ENCODE peak calls at places on chromosome 19, in ten cellular contexts. One of them, this sample, is unnamed.

GRCh38 chr19:30419581-30420180 is 47.5 kb downstream of the ZNF536 start:
- DNase-seq in upper lobe of right lung: no peak
- DNase-seq in lower leg skin: peak
- DNase-seq in adrenal gland: peak
- DNase-seq in cardiac fibroblast: no peak
- DNase-seq in endothelial cell of umbilical vein: no peak
- DNase-seq in A673: no peak
- DNase-seq in fibroblast of pulmonary artery: no peak
- DNase-seq in tibial nerve: no peak
- DNase-seq in choroid plexus epithelial cell: no peak
- DNase-seq in this sample: no peak

GRCh38 chr19:35714601-35715354 is 3.0 kb upstream of the KMT2B start:
- DNase-seq in upper lobe of right lung: no peak
- DNase-seq in lower leg skin: no peak
- DNase-seq in adrenal gland: no peak
- DNase-seq in cardiac fibroblast: no peak
- DNase-seq in endothelial cell of umbilical vein: no peak
- DNase-seq in A673: no peak
- DNase-seq in fibroblast of pulmonary artery: no peak
- DNase-seq in tibial nerve: no peak
- DNase-seq in choroid plexus epithelial cell: no peak
- DNase-seq in this sample: no peak

GRCh38 chr19:54551950-54552912 is 21.4 kb upstream of the LILRA2 start:
- DNase-seq in upper lobe of right lung: peak
- DNase-seq in lower leg skin: peak
- DNase-seq in adrenal gland: peak
- DNase-seq in cardiac fibroblast: no peak
- DNase-seq in endothelial cell of umbilical vein: no peak
- DNase-seq in A673: no peak
- DNase-seq in fibroblast of pulmonary artery: no peak
- DNase-seq in tibial nerve: peak
- DNase-seq in choroid plexus epithelial cell: no peak
- DNase-seq in this sample: no peak

GRCh38 chr19:56252699-56253422 is 19.7 kb upstream of the EDDM13 start:
- DNase-seq in upper lobe of right lung: peak
- DNase-seq in lower leg skin: peak
- DNase-seq in adrenal gland: peak
- DNase-seq in cardiac fibroblast: peak
- DNase-seq in endothelial cell of umbilical vein: peak
- DNase-seq in A673: peak
- DNase-seq in fibroblast of pulmonary artery: peak
- DNase-seq in tibial nerve: peak
- DNase-seq in choroid plexus epithelial cell: peak
- DNase-seq in this sample: peak

GRCh38 chr19:3062165-3063105 is at the start of gene TLE5:
- DNase-seq in upper lobe of right lung: peak
- DNase-seq in lower leg skin: peak
- DNase-seq in adrenal gland: peak
- DNase-seq in cardiac fibroblast: peak
- DNase-seq in endothelial cell of umbilical vein: peak
- DNase-seq in A673: peak
- DNase-seq in fibroblast of pulmonary artery: peak
- DNase-seq in tibial nerve: no peak
- DNase-seq in choroid plexus epithelial cell: peak
- DNase-seq in this sample: no peak

GRCh38 chr19:39512964-39513363 is 2.0 kb upstream of the SELENOV start:
- DNase-seq in upper lobe of right lung: no peak
- DNase-seq in lower leg skin: no peak
- DNase-seq in adrenal gland: no peak
- DNase-seq in cardiac fibroblast: no peak
- DNase-seq in endothelial cell of umbilical vein: no peak
- DNase-seq in A673: no peak
- DNase-seq in fibroblast of pulmonary artery: no peak
- DNase-seq in tibial nerve: no peak
- DNase-seq in choroid plexus epithelial cell: no peak
- DNase-seq in this sample: no peak

GRCh38 chr19:46639356-46640061 is 3.5 kb upstream of the GNG8 start:
- DNase-seq in upper lobe of right lung: peak
- DNase-seq in lower leg skin: no peak
- DNase-seq in adrenal gland: peak
- DNase-seq in cardiac fibroblast: peak
- DNase-seq in endothelial cell of umbilical vein: no peak
- DNase-seq in A673: peak
- DNase-seq in fibroblast of pulmonary artery: peak
- DNase-seq in tibial nerve: no peak
- DNase-seq in choroid plexus epithelial cell: peak
- DNase-seq in this sample: no peak

GRCh38 chr19:38726761-38727301 is 17.4 kb downstream of the CAPN12 start:
- DNase-seq in upper lobe of right lung: no peak
- DNase-seq in lower leg skin: no peak
- DNase-seq in adrenal gland: no peak
- DNase-seq in cardiac fibroblast: no peak
- DNase-seq in endothelial cell of umbilical vein: no peak
- DNase-seq in A673: no peak
- DNase-seq in fibroblast of pulmonary artery: no peak
- DNase-seq in tibial nerve: no peak
- DNase-seq in choroid plexus epithelial cell: no peak
- DNase-seq in this sample: no peak

GRCh38 chr19:30070198-30070969 is 128.3 kb downstream of the URI1 start:
- DNase-seq in upper lobe of right lung: peak
- DNase-seq in lower leg skin: peak
- DNase-seq in adrenal gland: no peak
- DNase-seq in cardiac fibroblast: no peak
- DNase-seq in endothelial cell of umbilical vein: no peak
- DNase-seq in A673: no peak
- DNase-seq in fibroblast of pulmonary artery: no peak
- DNase-seq in tibial nerve: no peak
- DNase-seq in choroid plexus epithelial cell: no peak
- DNase-seq in this sample: no peak

GRCh38 chr19:38032951-38033350 is 125.9 kb downstream of the SIPA1L3 start:
- DNase-seq in upper lobe of right lung: no peak
- DNase-seq in lower leg skin: no peak
- DNase-seq in adrenal gland: peak
- DNase-seq in cardiac fibroblast: peak
- DNase-seq in endothelial cell of umbilical vein: no peak
- DNase-seq in A673: no peak
- DNase-seq in fibroblast of pulmonary artery: peak
- DNase-seq in tibial nerve: no peak
- DNase-seq in choroid plexus epithelial cell: peak
- DNase-seq in this sample: no peak

GRCh38 chr19:6066661-6067646 is 43.3 kb downstream of the RFX2 start:
- DNase-seq in upper lobe of right lung: peak
- DNase-seq in lower leg skin: peak
- DNase-seq in adrenal gland: peak
- DNase-seq in cardiac fibroblast: peak
- DNase-seq in endothelial cell of umbilical vein: peak
- DNase-seq in A673: peak
- DNase-seq in fibroblast of pulmonary artery: peak
- DNase-seq in tibial nerve: peak
- DNase-seq in choroid plexus epithelial cell: peak
- DNase-seq in this sample: peak

GRCh38 chr19:7288131-7288530 is 6.1 kb downstream of the INSR start:
- DNase-seq in upper lobe of right lung: no peak
- DNase-seq in lower leg skin: no peak
- DNase-seq in adrenal gland: no peak
- DNase-seq in cardiac fibroblast: no peak
- DNase-seq in endothelial cell of umbilical vein: no peak
- DNase-seq in A673: no peak
- DNase-seq in fibroblast of pulmonary artery: no peak
- DNase-seq in tibial nerve: no peak
- DNase-seq in choroid plexus epithelial cell: no peak
- DNase-seq in this sample: no peak

GRCh38 chr19:23971598-23971997 is 56.9 kb downstream of the ZNF726 start:
- DNase-seq in upper lobe of right lung: no peak
- DNase-seq in lower leg skin: no peak
- DNase-seq in adrenal gland: no peak
- DNase-seq in cardiac fibroblast: no peak
- DNase-seq in endothelial cell of umbilical vein: no peak
- DNase-seq in A673: no peak
- DNase-seq in fibroblast of pulmonary artery: no peak
- DNase-seq in tibial nerve: no peak
- DNase-seq in choroid plexus epithelial cell: no peak
- DNase-seq in this sample: no peak

GRCh38 chr19:19485998-19486290 is 29.4 kb downstream of the TSSK6 start:
- DNase-seq in upper lobe of right lung: no peak
- DNase-seq in lower leg skin: no peak
- DNase-seq in adrenal gland: no peak
- DNase-seq in cardiac fibroblast: no peak
- DNase-seq in endothelial cell of umbilical vein: no peak
- DNase-seq in A673: no peak
- DNase-seq in fibroblast of pulmonary artery: no peak
- DNase-seq in tibial nerve: no peak
- DNase-seq in choroid plexus epithelial cell: no peak
- DNase-seq in this sample: no peak

GRCh38 chr19:19486343-19487076 is 28.8 kb downstream of the TSSK6 start:
- DNase-seq in upper lobe of right lung: no peak
- DNase-seq in lower leg skin: no peak
- DNase-seq in adrenal gland: no peak
- DNase-seq in cardiac fibroblast: no peak
- DNase-seq in endothelial cell of umbilical vein: no peak
- DNase-seq in A673: no peak
- DNase-seq in fibroblast of pulmonary artery: no peak
- DNase-seq in tibial nerve: no peak
- DNase-seq in choroid plexus epithelial cell: no peak
- DNase-seq in this sample: no peak

GRCh38 chr19:19482785-19483625 is 32.3 kb downstream of the TSSK6 start:
- DNase-seq in upper lobe of right lung: no peak
- DNase-seq in lower leg skin: no peak
- DNase-seq in adrenal gland: no peak
- DNase-seq in cardiac fibroblast: no peak
- DNase-seq in endothelial cell of umbilical vein: no peak
- DNase-seq in A673: no peak
- DNase-seq in fibroblast of pulmonary artery: no peak
- DNase-seq in tibial nerve: no peak
- DNase-seq in choroid plexus epithelial cell: peak
- DNase-seq in this sample: no peak

GRCh38 chr19:19487077-19488040 is 28.0 kb downstream of the TSSK6 start:
- DNase-seq in upper lobe of right lung: no peak
- DNase-seq in lower leg skin: no peak
- DNase-seq in adrenal gland: no peak
- DNase-seq in cardiac fibroblast: no peak
- DNase-seq in endothelial cell of umbilical vein: no peak
- DNase-seq in A673: no peak
- DNase-seq in fibroblast of pulmonary artery: no peak
- DNase-seq in tibial nerve: no peak
- DNase-seq in choroid plexus epithelial cell: no peak
- DNase-seq in this sample: no peak

GRCh38 chr19:19485161-19485997 is 30.0 kb downstream of the TSSK6 start:
- DNase-seq in upper lobe of right lung: no peak
- DNase-seq in lower leg skin: no peak
- DNase-seq in adrenal gland: no peak
- DNase-seq in cardiac fibroblast: peak
- DNase-seq in endothelial cell of umbilical vein: no peak
- DNase-seq in A673: no peak
- DNase-seq in fibroblast of pulmonary artery: peak
- DNase-seq in tibial nerve: no peak
- DNase-seq in choroid plexus epithelial cell: peak
- DNase-seq in this sample: no peak
- H3K4me3 ChIP-seq in upper lobe of right lung: no peak
- H3K4me3 ChIP-seq in lower leg skin: no peak
- H3K4me3 ChIP-seq in adrenal gland: no peak
- H3K4me3 ChIP-seq in cardiac fibroblast: no peak
- H3K4me3 ChIP-seq in endothelial cell of umbilical vein: no peak
- H3K4me3 ChIP-seq in A673: no peak
- H3K4me3 ChIP-seq in fibroblast of pulmonary artery: no peak
- H3K4me3 ChIP-seq in tibial nerve: no peak
- H3K4me3 ChIP-seq in choroid plexus epithelial cell: no peak
- H3K4me3 ChIP-seq in this sample: no peak

GRCh38 chr19:12836529-12836863 is 1.8 kb upstream of the MAST1 start:
- DNase-seq in upper lobe of right lung: no peak
- DNase-seq in lower leg skin: no peak
- DNase-seq in adrenal gland: no peak
- DNase-seq in cardiac fibroblast: no peak
- DNase-seq in endothelial cell of umbilical vein: no peak
- DNase-seq in A673: no peak
- DNase-seq in fibroblast of pulmonary artery: no peak
- DNase-seq in tibial nerve: no peak
- DNase-seq in choroid plexus epithelial cell: no peak
- DNase-seq in this sample: no peak
- H3K4me3 ChIP-seq in upper lobe of right lung: no peak
- H3K4me3 ChIP-seq in lower leg skin: no peak
- H3K4me3 ChIP-seq in adrenal gland: no peak
- H3K4me3 ChIP-seq in cardiac fibroblast: no peak
- H3K4me3 ChIP-seq in endothelial cell of umbilical vein: no peak
- H3K4me3 ChIP-seq in A673: no peak
- H3K4me3 ChIP-seq in fibroblast of pulmonary artery: no peak
- H3K4me3 ChIP-seq in tibial nerve: no peak
- H3K4me3 ChIP-seq in choroid plexus epithelial cell: no peak
- H3K4me3 ChIP-seq in this sample: no peak

DNA sequence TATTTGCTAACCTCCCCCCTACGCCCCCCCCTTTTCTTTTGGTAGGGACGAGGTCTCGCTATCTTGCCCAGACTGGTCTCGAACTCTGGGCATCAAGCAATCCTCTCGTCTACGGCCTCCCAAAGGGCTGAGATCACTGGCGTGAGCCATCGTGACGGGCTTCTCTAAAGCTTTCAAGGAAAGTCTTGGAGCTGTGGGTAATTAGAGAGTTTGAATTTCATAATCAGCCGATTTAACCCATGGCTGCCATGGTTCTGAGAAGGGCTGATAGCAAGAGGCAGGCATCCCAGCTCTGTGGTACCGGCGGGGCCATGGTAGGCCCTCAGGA is 679 bp upstream of the ABHD8 start:
- DNase-seq in upper lobe of right lung: peak
- DNase-seq in lower leg skin: no peak
- DNase-seq in adrenal gland: peak
- DNase-seq in cardiac fibroblast: no peak
- DNase-seq in endothelial cell of umbilical vein: no peak
- DNase-seq in A673: no peak
- DNase-seq in fibroblast of pulmonary artery: no peak
- DNase-seq in tibial nerve: no peak
- DNase-seq in choroid plexus epithelial cell: no peak
- DNase-seq in this sample: peak
- H3K4me3 ChIP-seq in upper lobe of right lung: peak
- H3K4me3 ChIP-seq in lower leg skin: no peak
- H3K4me3 ChIP-seq in adrenal gland: no peak
- H3K4me3 ChIP-seq in cardiac fibroblast: no peak
- H3K4me3 ChIP-seq in endothelial cell of umbilical vein: no peak
- H3K4me3 ChIP-seq in A673: peak
- H3K4me3 ChIP-seq in fibroblast of pulmonary artery: no peak
- H3K4me3 ChIP-seq in tibial nerve: peak
- H3K4me3 ChIP-seq in choroid plexus epithelial cell: no peak
- H3K4me3 ChIP-seq in this sample: no peak

DNA sequence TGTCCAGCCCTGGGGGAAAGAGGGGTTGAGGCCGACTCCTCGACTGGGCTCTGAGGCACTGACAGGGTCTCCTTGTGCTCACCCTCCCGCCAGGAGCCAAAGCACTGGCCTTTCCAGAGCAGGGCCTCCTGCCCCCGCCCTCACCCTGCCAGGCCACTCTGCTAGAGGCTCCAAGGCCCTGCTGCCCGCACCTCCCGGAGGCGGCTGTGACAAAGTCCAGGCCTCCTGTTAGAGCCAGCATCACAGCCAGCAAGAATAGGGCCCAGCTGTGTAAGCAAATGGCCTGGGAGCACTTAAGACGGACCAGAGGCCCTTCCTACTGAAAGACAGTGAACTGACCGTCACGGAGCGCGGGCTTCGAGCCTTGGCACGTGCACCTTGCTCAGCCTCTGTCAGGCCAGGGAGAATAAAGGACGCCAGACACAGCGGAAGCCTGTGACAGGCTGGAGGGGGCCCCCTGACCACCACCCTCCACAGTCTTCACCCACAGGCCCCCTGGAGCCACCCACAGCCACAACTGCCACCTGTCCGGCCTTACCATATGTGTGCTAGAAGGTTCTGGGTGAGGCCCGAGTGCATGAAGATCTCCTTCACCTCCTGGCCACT is 50.9 kb downstream of the EPS15L1 start:
- DNase-seq in upper lobe of right lung: no peak
- DNase-seq in lower leg skin: no peak
- DNase-seq in adrenal gland: no peak
- DNase-seq in cardiac fibroblast: peak
- DNase-seq in endothelial cell of umbilical vein: no peak
- DNase-seq in A673: no peak
- DNase-seq in fibroblast of pulmonary artery: no peak
- DNase-seq in tibial nerve: no peak
- DNase-seq in choroid plexus epithelial cell: no peak
- DNase-seq in this sample: no peak
- H3K4me3 ChIP-seq in upper lobe of right lung: no peak
- H3K4me3 ChIP-seq in lower leg skin: no peak
- H3K4me3 ChIP-seq in adrenal gland: no peak
- H3K4me3 ChIP-seq in cardiac fibroblast: no peak
- H3K4me3 ChIP-seq in endothelial cell of umbilical vein: no peak
- H3K4me3 ChIP-seq in A673: no peak
- H3K4me3 ChIP-seq in fibroblast of pulmonary artery: no peak
- H3K4me3 ChIP-seq in tibial nerve: no peak
- H3K4me3 ChIP-seq in choroid plexus epithelial cell: no peak
- H3K4me3 ChIP-seq in this sample: no peak

This sample was measured in bronchial epithelial cell.